ENCODE peak calls at places on chromosomes 4 and X, in seven cellular contexts. V, N, M, T, F, W and J are unnamed samples.

GRCh38 chr4:185398618-185399017 is 2.0 kb downstream of the ANKRD37 start:
- DNase-seq in T (no peak), N (no peak), W (peak), F (no peak), V (no peak), M (no peak), J (no peak)

GRCh38 chrX:132373610-132374009 is 115.2 kb downstream of the MBNL3 start:
- DNase-seq in M (no peak), V (no peak), N (no peak), F (no peak), W (no peak), T (no peak), J (no peak)

GRCh38 chr4:94960703-94961102 is 202.9 kb downstream of the BMPR1B start:
- DNase-seq in W (no peak), M (no peak), V (no peak), F (no peak), N (no peak), T (no peak), J (no peak)

GRCh38 chr4:126364290-126364978 is 1049.7 kb downstream of the FAT4 start:
- DNase-seq in M (no peak), V (no peak), F (no peak), T (no peak), W (peak), N (peak), J (no peak)

GRCh38 chr4:111943796-111944203 is 201.5 kb upstream of the FAM241A start:
- DNase-seq in M (no peak), V (no peak), F (no peak), T (no peak), W (peak), N (peak), J (no peak)

GRCh38 chr4:94444771-94445170 is 7.0 kb upstream of the PDLIM5 start:
- DNase-seq in F (no peak), T (no peak), N (no peak), V (no peak), M (no peak), W (peak), J (no peak)

GRCh38 chr4:38759077-38759789 is 23.6 kb downstream of the TLR10 start:
- DNase-seq in T (no peak), F (no peak), V (peak), M (no peak), N (peak), W (peak), J (peak)

GRCh38 chrX:120287513-120288112 is 23.6 kb downstream of the TMEM255A start:
- DNase-seq in V (no peak), W (no peak), N (no peak), F (no peak), T (no peak), M (no peak), J (no peak)

GRCh38 chrX:11789809-11790208 is 31.8 kb downstream of the MSL3 start:
- DNase-seq in F (no peak), W (no peak), N (no peak), V (no peak), T (no peak), M (no peak), J (no peak)

GRCh38 chrX:23907106-23907495 is 637 bp downstream of the APOO start:
- DNase-seq in W (no peak), N (no peak), T (no peak), M (no peak), V (no peak), F (no peak), J (no peak)

GRCh38 chr4:98627883-98628282 is 30.5 kb downstream of the TSPAN5 start:
- DNase-seq in M (no peak), W (peak), T (no peak), V (no peak), F (no peak), N (no peak), J (no peak)

GRCh38 chr4:114691865-114692264 is 93.3 kb downstream of the UGT8 start:
- DNase-seq in V (no peak), F (no peak), M (no peak), W (no peak), T (no peak), N (no peak), J (no peak)

GRCh38 chr4:152784490-152785195 is 4.9 kb downstream of the ARFIP1 start:
- DNase-seq in T (no peak), W (peak), N (no peak), F (peak), M (no peak), V (no peak), J (no peak)

GRCh38 chr4:24104173-24104572 is 214.3 kb upstream of the PPARGC1A start:
- DNase-seq in F (no peak), M (no peak), T (no peak), V (no peak), N (no peak), W (peak), J (no peak)

GRCh38 chrX:41781500-41781899 is 57.5 kb downstream of the GPR82 start:
- DNase-seq in V (peak), F (peak), W (peak), M (no peak), N (peak), T (no peak), J (no peak)

GRCh38 chrX:32530802-32531403 is 680.4 kb downstream of the DMD start:
- DNase-seq in W (peak), V (no peak), M (no peak), F (peak), N (peak), T (no peak), J (no peak)